ENCODE peak calls at places on chromosomes 7 and 10, in seven cellular contexts. One of them, this sample, is unnamed.

GRCh38 chr10:67549390-67549789 is 146.6 kb downstream of the CTNNA3 start:
- DNase-seq in left lung: no peak
- DNase-seq in H1: no peak
- DNase-seq in neuronal stem cell: no peak
- DNase-seq in RWPE1: no peak
- DNase-seq in left ventricle myocardium inferior: no peak
- DNase-seq in GM23338: no peak
- DNase-seq in this sample: no peak

GRCh38 chr7:114921636-114922150 is at the start of gene MDFIC:
- DNase-seq in neuronal stem cell: no peak
- DNase-seq in RWPE1: no peak
- DNase-seq in H1: no peak
- DNase-seq in left lung: no peak
- DNase-seq in left ventricle myocardium inferior: no peak
- DNase-seq in GM23338: peak; percentile 64
- DNase-seq in this sample: peak; percentile 43

GRCh38 chr7:74430961-74431466 is 22.7 kb upstream of the GTF2IRD1 start:
- DNase-seq in left ventricle myocardium inferior: no peak
- DNase-seq in RWPE1: no peak
- DNase-seq in neuronal stem cell: no peak
- DNase-seq in GM23338: peak; percentile 56
- DNase-seq in H1: no peak
- DNase-seq in left lung: no peak
- DNase-seq in this sample: no peak

GRCh38 chr7:88169717-88170320 is 50.0 kb downstream of the SRI start:
- DNase-seq in left ventricle myocardium inferior: no peak
- DNase-seq in neuronal stem cell: no peak
- DNase-seq in H1: no peak
- DNase-seq in left lung: no peak
- DNase-seq in GM23338: peak; percentile 34
- DNase-seq in RWPE1: peak; percentile 9
- DNase-seq in this sample: no peak

GRCh38 chr7:98997836-98998235 is 119.5 kb downstream of the TRRAP start:
- DNase-seq in H1: no peak
- DNase-seq in RWPE1: no peak
- DNase-seq in left lung: no peak
- DNase-seq in left ventricle myocardium inferior: no peak
- DNase-seq in GM23338: no peak
- DNase-seq in neuronal stem cell: no peak
- DNase-seq in this sample: no peak

GRCh38 chr7:117071597-117071996 is 118.3 kb downstream of the ST7 start:
- DNase-seq in neuronal stem cell: no peak
- DNase-seq in H1: no peak
- DNase-seq in GM23338: no peak
- DNase-seq in left lung: no peak
- DNase-seq in RWPE1: no peak
- DNase-seq in left ventricle myocardium inferior: no peak
- DNase-seq in this sample: no peak

GRCh38 chr7:101947899-101948298 is 130.5 kb downstream of the CUX1 start:
- DNase-seq in left lung: no peak
- DNase-seq in H1: no peak
- DNase-seq in GM23338: peak; percentile 56
- DNase-seq in RWPE1: no peak
- DNase-seq in neuronal stem cell: no peak
- DNase-seq in left ventricle myocardium inferior: peak; percentile 82
- DNase-seq in this sample: no peak

GRCh38 chr7:118072893-118073674 is 110.9 kb upstream of the LSM8 start:
- DNase-seq in H1: no peak
- DNase-seq in RWPE1: peak; percentile 32
- DNase-seq in GM23338: no peak
- DNase-seq in left ventricle myocardium inferior: no peak
- DNase-seq in left lung: no peak
- DNase-seq in neuronal stem cell: no peak
- DNase-seq in this sample: no peak

GRCh38 chr10:73935895-73936294 is 25.0 kb downstream of the PLAU start:
- DNase-seq in GM23338: no peak
- DNase-seq in neuronal stem cell: no peak
- DNase-seq in RWPE1: no peak
- DNase-seq in left ventricle myocardium inferior: no peak
- DNase-seq in H1: no peak
- DNase-seq in left lung: no peak
- DNase-seq in this sample: no peak

GRCh38 chr7:126574838-126575250 is 677.9 kb downstream of the GRM8 start:
- DNase-seq in RWPE1: peak; percentile 74
- DNase-seq in neuronal stem cell: no peak
- DNase-seq in H1: peak; percentile 9
- DNase-seq in left ventricle myocardium inferior: no peak
- DNase-seq in GM23338: peak; percentile 23
- DNase-seq in left lung: no peak
- DNase-seq in this sample: no peak

GRCh38 chr10:115566867-115567266 is 473.7 kb downstream of the ATRNL1 start:
- DNase-seq in RWPE1: no peak
- DNase-seq in left lung: no peak
- DNase-seq in H1: no peak
- DNase-seq in neuronal stem cell: no peak
- DNase-seq in left ventricle myocardium inferior: no peak
- DNase-seq in GM23338: no peak
- DNase-seq in this sample: no peak

GRCh38 chr10:77603529-77603927 is 34.1 kb downstream of the KCNMA1 start:
- DNase-seq in H1: no peak
- DNase-seq in neuronal stem cell: no peak
- DNase-seq in left ventricle myocardium inferior: no peak
- DNase-seq in GM23338: peak; percentile 37
- DNase-seq in RWPE1: peak; percentile 17
- DNase-seq in left lung: peak; percentile 40
- DNase-seq in this sample: peak; percentile 56

GRCh38 chr10:118957966-118958365 is 71.5 kb upstream of the NANOS1 start:
- DNase-seq in left lung: no peak
- DNase-seq in GM23338: no peak
- DNase-seq in H1: no peak
- DNase-seq in left ventricle myocardium inferior: no peak
- DNase-seq in RWPE1: no peak
- DNase-seq in neuronal stem cell: no peak
- DNase-seq in this sample: no peak

GRCh38 chr7:52260046-52260665 is 775.3 kb upstream of the POM121L12 start:
- DNase-seq in GM23338: peak; percentile 85
- DNase-seq in RWPE1: peak; percentile 26
- DNase-seq in neuronal stem cell: peak; percentile 6
- DNase-seq in left ventricle myocardium inferior: no peak
- DNase-seq in left lung: no peak
- DNase-seq in H1: peak; percentile 29
- DNase-seq in this sample: no peak

GRCh38 chr10:98748298-98748697 is 301.6 kb upstream of the HPS1 start:
- DNase-seq in left ventricle myocardium inferior: no peak
- DNase-seq in left lung: no peak
- DNase-seq in GM23338: peak; percentile 83
- DNase-seq in RWPE1: peak; percentile 8
- DNase-seq in neuronal stem cell: peak; percentile 5
- DNase-seq in H1: peak; percentile 2
- DNase-seq in this sample: no peak

GRCh38 chr10:75111906-75112703 is 649 bp downstream of the SAMD8 start:
- DNase-seq in neuronal stem cell: peak; percentile 69
- DNase-seq in RWPE1: peak; percentile 78
- DNase-seq in left lung: peak; percentile 59
- DNase-seq in GM23338: peak; percentile 76
- DNase-seq in left ventricle myocardium inferior: no peak
- DNase-seq in H1: no peak
- DNase-seq in this sample: peak; percentile 66

GRCh38 chr7:39741942-39742623 is 118.7 kb downstream of the RALA start:
- DNase-seq in H1: peak; percentile 84
- DNase-seq in left lung: no peak
- DNase-seq in neuronal stem cell: peak; percentile 30
- DNase-seq in RWPE1: peak; percentile 66
- DNase-seq in left ventricle myocardium inferior: peak; percentile 47
- DNase-seq in GM23338: peak; percentile 97
- DNase-seq in this sample: peak; percentile 72

GRCh38 chr7:19024261-19024660 is 93.2 kb downstream of the TWIST1 start:
- DNase-seq in neuronal stem cell: no peak
- DNase-seq in GM23338: no peak
- DNase-seq in left ventricle myocardium inferior: no peak
- DNase-seq in left lung: no peak
- DNase-seq in H1: no peak
- DNase-seq in RWPE1: no peak
- DNase-seq in this sample: no peak

DNA sequence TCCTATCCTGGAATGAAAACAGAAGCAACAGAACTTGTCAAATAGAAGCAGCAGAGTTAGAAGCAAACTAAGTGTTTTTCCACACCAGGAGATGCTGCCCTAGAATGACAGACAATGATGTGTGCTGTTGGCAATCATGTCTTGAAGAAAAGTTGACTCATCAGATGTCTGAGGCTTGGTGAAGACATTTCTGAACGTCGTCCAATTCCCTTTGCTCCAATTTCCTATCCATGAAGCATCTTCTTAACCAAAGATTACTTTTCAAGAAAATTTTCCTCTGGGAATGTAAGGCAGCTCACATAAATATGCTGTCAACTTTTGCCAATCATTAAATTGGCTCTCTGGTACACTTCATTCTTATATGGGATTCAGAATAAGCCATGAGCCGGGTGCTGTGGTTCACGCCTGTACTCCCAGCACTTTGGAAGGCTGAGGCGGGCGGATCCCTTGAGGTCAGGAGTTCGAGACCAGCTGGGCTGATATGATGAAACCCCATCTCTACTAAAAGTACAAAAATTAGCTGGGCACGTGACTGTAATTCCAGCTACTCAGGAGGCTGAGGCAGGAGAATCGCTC is 34.6 kb downstream of the MALSU1 start:
- DNase-seq in GM23338: no peak
- DNase-seq in left ventricle myocardium inferior: peak; percentile 19
- DNase-seq in neuronal stem cell: no peak
- DNase-seq in H1: no peak
- DNase-seq in left lung: no peak
- DNase-seq in RWPE1: peak; percentile 81
- DNase-seq in this sample: no peak
- H3K27ac ChIP-seq in GM23338: no peak overlapping the region
- H3K27ac ChIP-seq in left ventricle myocardium inferior: peak overlapping the region; percentile 74
- H3K27ac ChIP-seq in neuronal stem cell: no peak overlapping the region
- H3K27ac ChIP-seq in H1: no peak overlapping the region
- H3K27ac ChIP-seq in left lung: peak overlapping the region; percentile 57
- H3K27ac ChIP-seq in RWPE1: peak overlapping the region; percentile 93
- H3K27ac ChIP-seq in this sample: peak overlapping the region; percentile 65

GRCh38 chr10:24871501-24871900 is 80.9 kb downstream of the PRTFDC1 start:
- DNase-seq in GM23338: no peak
- DNase-seq in RWPE1: no peak
- DNase-seq in left lung: no peak
- DNase-seq in H1: no peak
- DNase-seq in left ventricle myocardium inferior: no peak
- DNase-seq in neuronal stem cell: no peak
- DNase-seq in this sample: no peak

GRCh38 chr10:24872790-24873182 is 79.6 kb downstream of the PRTFDC1 start:
- DNase-seq in left ventricle myocardium inferior: no peak
- DNase-seq in neuronal stem cell: no peak
- DNase-seq in GM23338: no peak
- DNase-seq in left lung: no peak
- DNase-seq in RWPE1: no peak
- DNase-seq in H1: no peak
- DNase-seq in this sample: no peak

GRCh38 chr10:24873281-24873683 is 79.1 kb downstream of the PRTFDC1 start:
- DNase-seq in neuronal stem cell: no peak
- DNase-seq in left lung: no peak
- DNase-seq in GM23338: no peak
- DNase-seq in left ventricle myocardium inferior: no peak
- DNase-seq in H1: no peak
- DNase-seq in RWPE1: peak; percentile 88
- DNase-seq in this sample: no peak

GRCh38 chr10:24871006-24871405 is 81.4 kb downstream of the PRTFDC1 start:
- DNase-seq in H1: no peak
- DNase-seq in GM23338: no peak
- DNase-seq in left ventricle myocardium inferior: no peak
- DNase-seq in left lung: no peak
- DNase-seq in neuronal stem cell: no peak
- DNase-seq in RWPE1: no peak
- DNase-seq in this sample: no peak

DNA sequence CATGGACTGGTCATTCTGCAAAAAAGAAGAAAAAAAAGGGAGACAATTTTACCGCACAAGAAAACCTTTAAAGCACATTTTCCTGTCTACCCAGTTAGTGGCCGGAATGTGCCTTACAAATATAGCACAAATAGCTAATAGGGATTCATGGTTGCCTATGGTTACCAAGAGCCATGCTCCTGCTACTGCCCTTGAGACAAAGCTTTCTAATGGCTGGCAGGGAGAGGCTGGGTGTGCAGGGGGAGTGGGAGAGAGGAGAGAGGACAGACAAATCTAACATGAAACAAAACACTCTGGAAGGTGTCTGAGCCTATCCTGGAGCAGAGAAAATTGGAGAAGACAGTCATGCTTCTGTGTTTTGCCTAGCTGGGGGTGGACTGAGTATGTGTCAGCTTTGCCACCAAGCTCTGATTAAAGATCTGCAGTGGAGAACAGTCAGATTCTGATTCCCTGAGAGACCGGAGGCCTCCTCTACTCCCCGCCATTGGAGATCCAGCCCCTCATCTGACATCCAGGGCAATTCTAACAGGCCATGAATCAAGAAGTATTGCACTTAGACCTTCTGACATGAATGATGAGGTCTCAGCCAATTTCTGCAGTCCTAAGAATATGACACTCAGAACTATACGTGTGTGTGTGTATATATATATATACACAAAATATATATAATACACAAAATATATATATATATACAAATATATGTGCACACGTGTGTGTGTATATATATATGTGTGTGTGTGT is 80.2 kb downstream of the PRTFDC1 start:
- DNase-seq in RWPE1: no peak
- DNase-seq in GM23338: no peak
- DNase-seq in neuronal stem cell: no peak
- DNase-seq in left lung: no peak
- DNase-seq in H1: no peak
- DNase-seq in left ventricle myocardium inferior: no peak
- DNase-seq in this sample: no peak
- H3K27ac ChIP-seq in RWPE1: peak overlapping the region; percentile 16
- H3K27ac ChIP-seq in GM23338: no peak overlapping the region
- H3K27ac ChIP-seq in neuronal stem cell: peak overlapping the region; percentile 1
- H3K27ac ChIP-seq in left lung: no peak overlapping the region
- H3K27ac ChIP-seq in H1: no peak overlapping the region
- H3K27ac ChIP-seq in left ventricle myocardium inferior: no peak overlapping the region
- H3K27ac ChIP-seq in this sample: no peak overlapping the region

GRCh38 chr7:111954474-111955311 is 251.5 kb downstream of the DOCK4 start:
- DNase-seq in H1: no peak
- DNase-seq in left lung: no peak
- DNase-seq in neuronal stem cell: no peak
- DNase-seq in left ventricle myocardium inferior: no peak
- DNase-seq in RWPE1: no peak
- DNase-seq in GM23338: no peak
- DNase-seq in this sample: no peak
- H3K27ac ChIP-seq in H1: no peak overlapping the region
- H3K27ac ChIP-seq in left lung: peak overlapping the region; percentile 87
- H3K27ac ChIP-seq in neuronal stem cell: no peak overlapping the region
- H3K27ac ChIP-seq in left ventricle myocardium inferior: peak overlapping the region; percentile 55
- H3K27ac ChIP-seq in RWPE1: peak overlapping the region; percentile 63
- H3K27ac ChIP-seq in GM23338: no peak overlapping the region
- H3K27ac ChIP-seq in this sample: peak overlapping the region; percentile 72

DNA sequence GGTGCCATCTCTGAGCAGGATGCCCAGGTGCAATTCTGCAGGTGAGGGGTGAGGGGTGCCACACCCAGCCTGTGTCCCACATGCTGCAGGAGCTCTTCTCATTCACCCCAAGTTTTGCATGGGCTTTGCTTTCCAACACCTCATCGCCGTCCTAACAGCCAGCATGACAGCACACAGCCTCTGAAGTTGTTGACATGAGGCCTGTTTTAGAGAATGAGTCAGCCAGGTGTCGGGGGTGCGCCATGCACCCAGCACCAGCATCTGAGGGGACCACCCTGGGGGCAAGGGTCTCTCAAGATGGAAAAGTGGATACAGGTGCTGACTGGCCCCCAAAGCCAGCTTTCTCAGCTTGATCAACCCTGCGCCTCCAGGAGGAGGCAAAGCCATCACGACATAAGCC is 146.0 kb downstream of the GRID1 start:
- DNase-seq in neuronal stem cell: no peak
- DNase-seq in GM23338: no peak
- DNase-seq in RWPE1: no peak
- DNase-seq in H1: no peak
- DNase-seq in left lung: no peak
- DNase-seq in left ventricle myocardium inferior: no peak
- DNase-seq in this sample: no peak
- H3K27ac ChIP-seq in neuronal stem cell: no peak overlapping the region
- H3K27ac ChIP-seq in GM23338: no peak overlapping the region
- H3K27ac ChIP-seq in RWPE1: no peak overlapping the region
- H3K27ac ChIP-seq in H1: no peak overlapping the region
- H3K27ac ChIP-seq in left lung: no peak overlapping the region
- H3K27ac ChIP-seq in left ventricle myocardium inferior: no peak overlapping the region
- H3K27ac ChIP-seq in this sample: no peak overlapping the region

This sample was measured in lower lobe of right lung.